ENCODE peak calls at places on chromosomes 16 and 17, in nine cellular contexts. W, N, P, T, A, L, V, E and J are unnamed samples.

GRCh38 chr17:44610331-44610730 is 45.9 kb upstream of the MEIOC start:
- DNase-seq in N (no peak), E (no peak), T (no peak), L (no peak), A (no peak), P (no peak), W (no peak), V (no peak), J (no peak)

GRCh38 chr16:71855937-71856662 is 10.3 kb downstream of the ATXN1L start:
- DNase-seq in L (no peak), A (no peak), T (no peak), P (no peak), W (no peak), E (no peak), V (no peak), N (no peak), J (peak)

GRCh38 chr17:1511756-1512321 is 4.6 kb downstream of the INPP5K start:
- DNase-seq in E (no peak), N (no peak), V (no peak), P (no peak), A (no peak), W (no peak), L (no peak), T (no peak), J (no peak)

GRCh38 chr17:49379926-49380325 is 17.9 kb upstream of the ZNF652 start:
- DNase-seq in A (no peak), E (no peak), L (no peak), P (no peak), N (no peak), V (no peak), W (no peak), T (no peak), J (no peak)

GRCh38 chr17:29357821-29358232 is 32.3 kb upstream of the TAOK1 start:
- DNase-seq in P (no peak), A (no peak), N (no peak), T (no peak), W (no peak), V (no peak), L (no peak), E (no peak), J (no peak)

GRCh38 chr17:60134396-60135159 is 15.2 kb upstream of the CA4 start:
- DNase-seq in W (no peak), L (no peak), N (no peak), V (no peak), P (peak), T (no peak), E (no peak), A (no peak), J (peak)

GRCh38 chr16:55012362-55012761 is 81.7 kb downstream of the IRX5 start:
- DNase-seq in E (no peak), W (no peak), V (no peak), N (no peak), P (no peak), L (no peak), A (no peak), T (no peak), J (no peak)

GRCh38 chr17:81599719-81600486 is 37.0 kb downstream of the NPLOC4 start:
- DNase-seq in L (no peak), W (no peak), A (no peak), E (no peak), P (no peak), V (no peak), N (no peak), T (no peak), J (no peak)

GRCh38 chr16:3525951-3526350 is 25.1 kb downstream of the CLUAP1 start:
- DNase-seq in A (no peak), L (no peak), E (no peak), P (no peak), W (no peak), V (no peak), N (no peak), T (no peak), J (no peak)

GRCh38 chr17:1606352-1606985 is 22.2 kb downstream of the SLC43A2 start:
- DNase-seq in N (no peak), E (no peak), T (no peak), A (no peak), W (no peak), L (no peak), V (peak), P (no peak), J (peak)

GRCh38 chr17:80637286-80637703 is 92.7 kb downstream of the RPTOR start:
- DNase-seq in P (no peak), A (no peak), V (peak), W (no peak), N (no peak), L (no peak), E (no peak), T (no peak), J (no peak)

GRCh38 chr17:39173539-39174274 is 7.7 kb upstream of the ARL5C start:
- DNase-seq in E (no peak), W (no peak), T (no peak), L (no peak), N (no peak), A (no peak), P (no peak), V (no peak), J (no peak)

GRCh38 chr17:56779306-56779705 is 54.4 kb downstream of the C17orf67 start:
- DNase-seq in L (no peak), T (no peak), E (no peak), W (no peak), P (no peak), N (no peak), A (no peak), V (no peak), J (no peak)

GRCh38 chr16:57741660-57742191 is 6.2 kb downstream of the KATNB1 start:
- DNase-seq in T (no peak), W (no peak), A (no peak), N (no peak), L (no peak), E (no peak), P (no peak), V (no peak), J (no peak)

GRCh38 chr17:30858556-30859250 is 26.9 kb downstream of the ATAD5 start:
- DNase-seq in A (no peak), E (no peak), L (no peak), W (no peak), N (no peak), V (no peak), P (no peak), T (no peak), J (no peak)

GRCh38 chr17:57407287-57408063 is 151.2 kb downstream of the MSI2 start:
- DNase-seq in A (no peak), V (peak), L (no peak), W (no peak), T (no peak), P (no peak), E (no peak), N (no peak), J (no peak)

GRCh38 chr16:85369741-85370528 is 243.2 kb upstream of the GSE1 start:
- DNase-seq in N (peak), T (peak), W (peak), E (peak), L (no peak), V (peak), A (peak), P (no peak), J (peak)

GRCh38 chr16:83023640-83024039 is 396.9 kb downstream of the CDH13 start:
- DNase-seq in E (no peak), A (no peak), W (no peak), V (no peak), P (no peak), L (no peak), N (no peak), T (no peak), J (no peak)

GRCh38 chr16:10663146-10663545 is 31.6 kb downstream of the TEKT5 start:
- DNase-seq in T (no peak), L (no peak), N (no peak), W (no peak), A (no peak), E (no peak), V (no peak), P (no peak), J (no peak)

GRCh38 chr16:87347932-87348615 is 30.9 kb upstream of the C16orf95 start:
- DNase-seq in L (no peak), W (no peak), V (no peak), N (no peak), A (no peak), T (no peak), E (no peak), P (no peak), J (no peak)

GRCh38 chr17:32912218-32912897 is 15.6 kb upstream of the TMEM98 start:
- DNase-seq in P (peak), E (peak), A (no peak), V (peak), T (no peak), L (no peak), W (peak), N (peak), J (no peak)

GRCh38 chr16:29696881-29697331 is 17.9 kb downstream of the QPRT start:
- DNase-seq in W (no peak), T (no peak), L (no peak), N (no peak), V (no peak), P (no peak), A (no peak), E (no peak), J (no peak)

GRCh38 chr17:81132197-81132540 is 33.1 kb upstream of the PVALEF start:
- DNase-seq in A (no peak), N (no peak), V (no peak), W (no peak), L (no peak), E (no peak), P (no peak), T (no peak), J (no peak)

GRCh38 chr16:73147958-73148357 is 100.0 kb upstream of the ZFHX3 start:
- DNase-seq in T (no peak), V (no peak), L (no peak), A (no peak), W (no peak), E (no peak), N (no peak), P (no peak), J (no peak)